ENCODE peak calls at places on chromosomes 7 and 10, in seven cellular contexts. Q, L, N, E, V, K and R are unnamed samples.

GRCh38 chr10:50653142-50653541 is 29.4 kb upstream of the SGMS1 start:
- DNase-seq in Q (no peak), L (peak), N (no peak), E (no peak), V (no peak), K (peak), R (no peak)

GRCh38 chr7:144827581-144828139 is 8.2 kb downstream of the TPK1 start:
- DNase-seq in Q (no peak), L (no peak), N (no peak), E (no peak), V (no peak), K (no peak), R (no peak)

GRCh38 chr7:30815016-30815854 is 44.0 kb downstream of the MINDY4 start:
- DNase-seq in Q (no peak), L (no peak), N (no peak), E (no peak), V (no peak), K (no peak), R (no peak)

GRCh38 chr10:51630618-51631005 is 68.8 kb downstream of the CSTF2T start:
- DNase-seq in Q (no peak), L (no peak), N (no peak), E (no peak), V (no peak), K (no peak), R (no peak)

GRCh38 chr7:148664319-148664718 is 34.4 kb upstream of the CUL1 start:
- DNase-seq in Q (no peak), L (no peak), N (no peak), E (no peak), V (no peak), K (no peak), R (no peak)

GRCh38 chr7:90595801-90596683 is at the start of gene CDK14:
- DNase-seq in Q (peak), L (peak), N (peak), E (peak), V (no peak), K (peak), R (peak)

GRCh38 chr10:78417425-78418370 is 384.0 kb downstream of the RPS24 start:
- DNase-seq in Q (no peak), L (no peak), N (no peak), E (no peak), V (no peak), K (no peak), R (no peak)

GRCh38 chr7:151082151-151083070 is 882 bp downstream of the TMUB1 start:
- DNase-seq in Q (no peak), L (no peak), N (no peak), E (no peak), V (no peak), K (no peak), R (no peak)

GRCh38 chr7:132815696-132816334 is 239.5 kb upstream of the PLXNA4 start:
- DNase-seq in Q (no peak), L (no peak), N (no peak), E (no peak), V (no peak), K (no peak), R (no peak)

GRCh38 chr7:111082351-111082750 is 8.6 kb upstream of the LRRN3 start:
- DNase-seq in Q (no peak), L (no peak), N (no peak), E (no peak), V (no peak), K (no peak), R (no peak)

GRCh38 chr10:28806481-28806880 is 129.2 kb downstream of the BAMBI start:
- DNase-seq in Q (no peak), L (no peak), N (no peak), E (no peak), V (no peak), K (no peak), R (no peak)

GRCh38 chr10:87752571-87752970 is 65.5 kb downstream of the ATAD1 start:
- DNase-seq in Q (no peak), L (no peak), N (no peak), E (no peak), V (no peak), K (no peak), R (no peak)

GRCh38 chr7:141593134-141593533 is 41.9 kb downstream of the AGK start:
- DNase-seq in Q (no peak), L (no peak), N (no peak), E (no peak), V (no peak), K (no peak), R (no peak)

GRCh38 chr7:132932321-132933075 is 149.4 kb downstream of the CHCHD3 start:
- DNase-seq in Q (no peak), L (no peak), N (no peak), E (no peak), V (no peak), K (no peak), R (no peak)

GRCh38 chr10:120632936-120633335 is 175.9 kb downstream of the PLPP4 start:
- DNase-seq in Q (no peak), L (no peak), N (no peak), E (no peak), V (no peak), K (no peak), R (no peak)

GRCh38 chr7:91995391-91995790 is 54.7 kb downstream of the AKAP9 start:
- DNase-seq in Q (no peak), L (no peak), N (no peak), E (no peak), V (no peak), K (no peak), R (no peak)

GRCh38 chr10:75924309-75924920 is 493.0 kb downstream of the LRMDA start:
- DNase-seq in Q (no peak), L (no peak), N (no peak), E (no peak), V (no peak), K (no peak), R (no peak)

GRCh38 chr10:96789571-96790108 is 42.5 kb upstream of the LCOR start:
- DNase-seq in Q (no peak), L (no peak), N (no peak), E (no peak), V (no peak), K (peak), R (no peak)

GRCh38 chr7:68547794-68548193 is 1050.5 kb upstream of the AUTS2 start:
- DNase-seq in Q (no peak), L (no peak), N (no peak), E (no peak), V (no peak), K (no peak), R (no peak)

GRCh38 chr10:52488606-52489485 is 174.8 kb downstream of the DKK1 start:
- DNase-seq in Q (no peak), L (no peak), N (peak), E (peak), V (no peak), K (no peak), R (no peak)

GRCh38 chr10:74206727-74207126 is 55.7 kb downstream of the ADK start:
- DNase-seq in Q (no peak), L (no peak), N (no peak), E (peak), V (no peak), K (no peak), R (no peak)

GRCh38 chr10:90462761-90463160 is 395.1 kb downstream of the HTR7 start:
- DNase-seq in Q (no peak), L (no peak), N (no peak), E (no peak), V (no peak), K (no peak), R (no peak)

GRCh38 chr7:10802526-10802925 is 171.1 kb upstream of the PHF14 start:
- DNase-seq in Q (no peak), L (no peak), N (no peak), E (no peak), V (no peak), K (no peak), R (no peak)

GRCh38 chr7:6730343-6730633 is 23.5 kb upstream of the ZNF12 start:
- DNase-seq in Q (no peak), L (no peak), N (no peak), E (peak), V (no peak), K (no peak), R (no peak)

GRCh38 chr10:103765168-103765567 is 90.2 kb downstream of the SH3PXD2A start:
- DNase-seq in Q (no peak), L (no peak), N (peak), E (no peak), V (no peak), K (no peak), R (no peak)

GRCh38 chr10:77392851-77393250 is 244.8 kb downstream of the KCNMA1 start:
- DNase-seq in Q (no peak), L (no peak), N (peak), E (peak), V (no peak), K (no peak), R (no peak)

GRCh38 chr7:104848386-104848990 is 165.5 kb upstream of the KMT2E start:
- DNase-seq in Q (peak), L (peak), N (peak), E (peak), V (peak), K (peak), R (peak)

GRCh38 chr10:21363087-21363752 is 162.3 kb downstream of the SKIDA1 start:
- DNase-seq in Q (no peak), L (no peak), N (no peak), E (no peak), V (no peak), K (no peak), R (no peak)

GRCh38 chr7:50584386-50584785 is 19.2 kb upstream of the DDC start:
- DNase-seq in Q (no peak), L (no peak), N (no peak), E (no peak), V (no peak), K (no peak), R (no peak)

GRCh38 chr7:129376076-129376777 is 58.0 kb upstream of the STRIP2 start:
- DNase-seq in Q (no peak), L (peak), N (peak), E (no peak), V (peak), K (no peak), R (peak)

GRCh38 chr10:31419394-31420063 is 100.5 kb downstream of the ZEB1 start:
- DNase-seq in Q (no peak), L (no peak), N (no peak), E (no peak), V (no peak), K (no peak), R (no peak)

GRCh38 chr7:129851174-129851573 is 101.6 kb downstream of the UBE2H start:
- DNase-seq in Q (no peak), L (no peak), N (no peak), E (no peak), V (no peak), K (no peak), R (no peak)